ENCODE peak calls at places on chromosomes 12 and 14, in eight cellular contexts. S is SK-N-DZ; W is ACHN; V is activated gamma-delta T cell treated with Interleukin-2 at 50 U/mL for 16 hours; U is aorta; M is iris pigment epithelial cell; F is left cardiac atrium; T is activated CD4-positive, alpha-beta T cell treated with anti-CD3 and anti-CD28 coated beads, Interleukin-2, amount 10 ng/mL, durations not matched to agents 7 days and 5 days. J is an unnamed sample.

GRCh38 chr14:85573406-85573805 is 43.5 kb downstream of the FLRT2 start:
- DNase-seq in F (no peak), M (peak; percentile 44), W (peak; percentile 17), V (no peak), S (no peak), U (no peak), T (no peak), J (no peak)

GRCh38 chr12:97082029-97082428 is 175.0 kb downstream of the NEDD1 start:
- DNase-seq in S (no peak), W (no peak), T (no peak), M (no peak), F (no peak), U (no peak), V (no peak), J (no peak)

GRCh38 chr12:49352351-49352750 is 5.7 kb downstream of the DNAJC22 start:
- DNase-seq in T (no peak), M (no peak), F (no peak), S (no peak), W (no peak), U (no peak), V (no peak), J (peak; percentile 21)

GRCh38 chr12:5567021-5567744 is 135.3 kb downstream of the NTF3 start:
- DNase-seq in U (no peak), S (no peak), F (peak; percentile 50), T (no peak), W (no peak), V (no peak), M (no peak), J (peak; percentile 64)

GRCh38 chr14:32711103-32711680 is 227.5 kb upstream of the NPAS3 start:
- DNase-seq in S (peak; percentile 47), V (no peak), W (peak; percentile 48), T (peak; percentile 25), M (peak; percentile 57), F (no peak), U (no peak), J (no peak)

GRCh38 chr14:95703805-95704204 is 10.1 kb downstream of the TCL1A start:
- DNase-seq in T (no peak), F (no peak), W (no peak), V (no peak), S (no peak), M (no peak), U (no peak), J (no peak)

GRCh38 chr12:118307069-118307954 is 65.4 kb downstream of the TAOK3 start:
- DNase-seq in T (peak; percentile 6), S (no peak), M (peak; percentile 95), W (peak; percentile 92), V (no peak), F (no peak), U (no peak), J (no peak)

GRCh38 chr14:65972891-65973290 is 513.3 kb upstream of the CCDC196 start:
- DNase-seq in V (no peak), M (peak; percentile 46), T (no peak), S (no peak), W (no peak), U (no peak), F (no peak), J (no peak)

GRCh38 chr14:92964124-92965109 is 41.5 kb downstream of the CHGA start:
- DNase-seq in V (no peak), T (no peak), M (no peak), W (no peak), U (peak; percentile 40), F (no peak), S (no peak), J (no peak)

GRCh38 chr14:72906879-72907278 is 13.0 kb upstream of the DPF3 start:
- DNase-seq in W (peak; percentile 55), T (no peak), V (no peak), M (no peak), S (no peak), U (no peak), F (no peak), J (no peak)

GRCh38 chr12:3680919-3681594 is 71.9 kb downstream of the CRACR2A start:
- DNase-seq in V (no peak), M (peak; percentile 54), F (peak; percentile 69), S (no peak), T (no peak), U (no peak), W (no peak), J (peak; percentile 71)

GRCh38 chr14:79708991-79709390 is 502.3 kb downstream of the DIO2 start:
- DNase-seq in W (no peak), F (no peak), S (no peak), V (no peak), T (no peak), M (peak; percentile 24), U (no peak), J (no peak)

GRCh38 chr14:25237845-25238244 is 187.9 kb upstream of the STXBP6 start:
- DNase-seq in F (no peak), S (no peak), W (peak; percentile 7), T (no peak), M (no peak), U (no peak), V (no peak), J (no peak)

GRCh38 chr12:109462868-109463692 is 14.0 kb downstream of the KCTD10 start:
- DNase-seq in T (peak; percentile 12), W (peak; percentile 98), U (peak; percentile 92), M (peak; percentile 97), V (no peak), F (peak; percentile 87), S (no peak), J (no peak)

GRCh38 chr14:92651106-92651792 is 97.2 kb downstream of the LGMN start:
- DNase-seq in T (peak; percentile 90), W (no peak), V (peak; percentile 86), M (peak; percentile 36), U (no peak), S (no peak), F (peak; percentile 52), J (no peak)

GRCh38 chr12:123908884-123909807 is 63.5 kb downstream of the CCDC92 start:
- DNase-seq in F (no peak), V (no peak), S (peak; percentile 82), U (peak; percentile 49), T (no peak), M (no peak), W (no peak), J (no peak)

GRCh38 chr12:20194171-20194570 is 174.2 kb upstream of the PDE3A start:
- DNase-seq in S (peak; percentile 30), T (no peak), F (no peak), V (no peak), U (no peak), M (peak; percentile 7), W (peak; percentile 8), J (no peak)

GRCh38 chr12:3078086-3078820 is 1.1 kb downstream of the TSPAN9 start:
- DNase-seq in F (no peak), S (no peak), W (no peak), V (no peak), M (no peak), T (no peak), U (no peak), J (no peak)

GRCh38 chr12:76144253-76144564 is 59.7 kb upstream of the NAP1L1 start:
- DNase-seq in T (no peak), S (no peak), F (no peak), U (no peak), V (peak; percentile 5), M (peak; percentile 75), W (no peak), J (peak; percentile 86)

GRCh38 chr14:77691259-77691658 is 16.6 kb downstream of the ALKBH1 start:
- DNase-seq in U (no peak), W (no peak), T (no peak), S (no peak), F (peak; percentile 41), V (no peak), M (peak; percentile 42), J (no peak)

GRCh38 chr12:24979971-24980730 is 31.2 kb upstream of the BCAT1 start:
- DNase-seq in V (no peak), F (no peak), U (no peak), M (peak; percentile 67), T (no peak), S (no peak), W (no peak), J (no peak)

GRCh38 chr12:27635349-27635972 is 60.8 kb upstream of the REP15 start:
- DNase-seq in V (no peak), M (peak; percentile 67), F (no peak), W (peak; percentile 78), S (peak; percentile 49), U (no peak), T (no peak), J (no peak)

GRCh38 chr12:102990419-102990818 is 32.9 kb downstream of the ASCL1 start:
- DNase-seq in U (no peak), T (no peak), M (no peak), W (no peak), V (no peak), F (no peak), S (peak; percentile 71), J (no peak)

GRCh38 chr12:46553266-46553665 is 180.7 kb upstream of the SLC38A2 start:
- DNase-seq in V (no peak), U (no peak), F (no peak), S (no peak), M (peak; percentile 82), T (no peak), W (peak; percentile 23), J (no peak)